ENCODE peak calls at places on chromosome 12, in seven cellular contexts. H is SJSA1; B is effector memory CD4-positive, alpha-beta T cell; Q is colonic mucosa; J is naive thymus-derived CD4-positive, alpha-beta T cell; N is Peyer's patch; L is transverse colon. K is an unnamed sample.

GRCh38 chr12:2335517-2335916 is 282.7 kb downstream of the CACNA1C start:
- DNase-seq in H (no peak), B (no peak), Q (no peak), J (no peak), N (no peak), L (no peak), K (no peak)

GRCh38 chr12:122845041-122845864 is 10.0 kb downstream of the HIP1R start:
- DNase-seq in H (no peak), B (no peak), Q (no peak), J (no peak), N (no peak), L (no peak), K (peak; percentile 96)

GRCh38 chr12:75953312-75953906 is 78.2 kb downstream of the PHLDA1 start:
- DNase-seq in H (no peak), B (no peak), Q (no peak), J (no peak), N (no peak), L (no peak), K (no peak)

GRCh38 chr12:92914170-92914569 is 14.9 kb downstream of the EEA1 start:
- DNase-seq in H (no peak), B (no peak), Q (no peak), J (no peak), N (no peak), L (no peak), K (no peak)

GRCh38 chr12:56518570-56518969 is 3.0 kb upstream of the RBMS2 start:
- DNase-seq in H (no peak), B (no peak), Q (no peak), J (no peak), N (no peak), L (no peak), K (no peak)

GRCh38 chr12:5479761-5480160 is 47.9 kb downstream of the NTF3 start:
- DNase-seq in H (no peak), B (no peak), Q (no peak), J (no peak), N (no peak), L (no peak), K (no peak)

GRCh38 chr12:92570056-92570753 is 132.6 kb upstream of the PLEKHG7 start:
- DNase-seq in H (peak; percentile 50), B (no peak), Q (peak; percentile 79), J (peak; percentile 86), N (no peak), L (peak; percentile 64), K (no peak)

GRCh38 chr12:52005903-52006703 is 643 bp upstream of the TAMALIN start:
- DNase-seq in H (no peak), B (no peak), Q (peak; percentile 53), J (no peak), N (no peak), L (peak; percentile 75), K (peak; percentile 20)

GRCh38 chr12:43957732-43958131 is 121.9 kb downstream of the TMEM117 start:
- DNase-seq in H (no peak), B (no peak), Q (no peak), J (peak; percentile 22), N (no peak), L (no peak), K (no peak)

GRCh38 chr12:31947971-31948370 is 11.2 kb upstream of the RESF1 start:
- DNase-seq in H (no peak), B (no peak), Q (no peak), J (no peak), N (no peak), L (no peak), K (no peak)

GRCh38 chr12:109910969-109911348 is 10.9 kb downstream of the TCHP start:
- DNase-seq in H (peak; percentile 68), B (no peak), Q (no peak), J (no peak), N (peak; percentile 58), L (no peak), K (no peak)

GRCh38 chr12:58433969-58434368 is 486.3 kb downstream of the LRIG3 start:
- DNase-seq in H (no peak), B (no peak), Q (no peak), J (no peak), N (no peak), L (no peak), K (no peak)

GRCh38 chr12:52041695-52042123 is 9.5 kb upstream of the NR4A1 start:
- DNase-seq in H (no peak), B (no peak), Q (no peak), J (peak; percentile 51), N (no peak), L (no peak), K (peak; percentile 21)

GRCh38 chr12:11882301-11883019 is 188.3 kb upstream of the BCL2L14 start:
- DNase-seq in H (no peak), B (no peak), Q (peak; percentile 66), J (no peak), N (no peak), L (peak; percentile 51), K (no peak)

DNA sequence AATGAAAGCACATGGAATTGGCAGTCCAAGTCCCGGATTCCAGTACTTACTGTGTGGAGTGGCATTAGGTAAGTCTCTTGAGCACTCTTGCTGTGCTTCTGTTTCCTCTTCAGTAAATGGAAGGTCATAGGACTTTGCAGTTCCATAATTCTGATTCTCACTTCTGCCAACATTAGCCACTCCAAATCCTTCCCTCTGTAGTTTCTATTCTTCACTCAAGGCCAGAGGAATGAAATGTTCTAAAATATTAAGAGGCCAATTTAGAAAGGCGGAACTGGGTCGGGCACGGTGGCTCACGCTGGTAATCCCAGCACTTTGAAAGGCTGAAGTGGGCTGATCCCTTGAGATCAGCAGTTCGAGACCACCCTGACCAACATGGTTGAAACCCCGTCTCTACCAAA is 19.8 kb upstream of the SLC5A8 start:
- DNase-seq in H (no peak), B (no peak), Q (no peak), J (no peak), N (no peak), L (no peak), K (no peak)
- H3K27ac ChIP-seq in H (no peak overlapping the region), B (no peak overlapping the region), Q (no peak overlapping the region), J (no peak overlapping the region), N (no peak overlapping the region), L (no peak overlapping the region), K (no peak overlapping the region)

GRCh38 chr12:22971771-22972191 is 346.8 kb downstream of the ETNK1 start:
- DNase-seq in H (no peak), B (no peak), Q (no peak), J (no peak), N (no peak), L (no peak), K (no peak)
- H3K27ac ChIP-seq in H (no peak overlapping the region), B (no peak overlapping the region), Q (no peak overlapping the region), J (no peak overlapping the region), N (no peak overlapping the region), L (no peak overlapping the region), K (no peak overlapping the region)

GRCh38 chr12:27220057-27220987 is 23.8 kb upstream of the STK38L start:
- DNase-seq in H (no peak), B (no peak), Q (no peak), J (no peak), N (no peak), L (no peak), K (no peak)
- H3K27ac ChIP-seq in H (no peak overlapping the region), B (no peak overlapping the region), Q (no peak overlapping the region), J (no peak overlapping the region), N (no peak overlapping the region), L (no peak overlapping the region), K (no peak overlapping the region)

GRCh38 chr12:90298289-90298948 is 589.8 kb upstream of the ATP2B1 start:
- DNase-seq in H (no peak), B (no peak), Q (no peak), J (no peak), N (no peak), L (no peak), K (no peak)
- H3K27ac ChIP-seq in H (no peak overlapping the region), B (no peak overlapping the region), Q (no peak overlapping the region), J (no peak overlapping the region), N (no peak overlapping the region), L (no peak overlapping the region), K (no peak overlapping the region)